ENCODE peak calls at places on chromosomes 12 and 14, in four cellular contexts. G is upper lobe of left lung, Y is H54, M is HepG2. A is an unnamed sample.

GRCh38 chr12:51246254-51246853 is 7.7 kb downstream of the DAZAP2 start:
- DNase-seq in G (peak; percentile 42), Y (no peak), M (no peak), A (no peak)

GRCh38 chr12:133026996-133027395 is 10.3 kb upstream of the ZNF84 start:
- DNase-seq in G (no peak), Y (no peak), M (no peak), A (no peak)

GRCh38 chr14:29039171-29039570 is 272.6 kb downstream of the FOXG1 start:
- DNase-seq in G (no peak), Y (no peak), M (no peak), A (no peak)

GRCh38 chr14:99497894-99498293 is 16.7 kb downstream of the CCNK start:
- DNase-seq in G (no peak), Y (no peak), M (no peak), A (no peak)

GRCh38 chr14:104665663-104666522 is 23.5 kb upstream of the INF2 start:
- DNase-seq in G (peak; percentile 60), Y (peak; percentile 67), M (peak; percentile 96), A (peak; percentile 80)

GRCh38 chr12:52184813-52185212 is 7.0 kb downstream of the KRT80 start:
- DNase-seq in G (no peak), Y (no peak), M (no peak), A (no peak)

GRCh38 chr12:28512876-28513275 is 322.6 kb downstream of the CCDC91 start:
- DNase-seq in G (no peak), Y (no peak), M (no peak), A (no peak)

GRCh38 chr12:110743571-110744093 is 941 bp upstream of the PPP1CC start:
- DNase-seq in G (peak; percentile 62), Y (no peak), M (no peak), A (no peak)

GRCh38 chr14:85233756-85234545 is 296.0 kb upstream of the FLRT2 start:
- DNase-seq in G (no peak), Y (peak; percentile 13), M (no peak), A (no peak)

GRCh38 chr14:31000629-31001338 is 24.7 kb upstream of the AP4S1 start:
- DNase-seq in G (no peak), Y (no peak), M (no peak), A (no peak)

GRCh38 chr12:66074561-66074960 is 56.0 kb downstream of the LLPH start:
- DNase-seq in G (no peak), Y (no peak), M (peak; percentile 12), A (no peak)

GRCh38 chr14:100422556-100423420 is 99.6 kb downstream of the SLC25A47 start:
- DNase-seq in G (no peak), Y (no peak), M (no peak), A (no peak)

GRCh38 chr12:29640589-29641345 is 143.0 kb downstream of the TMTC1 start:
- DNase-seq in G (no peak), Y (no peak), M (peak; percentile 63), A (no peak)

GRCh38 chr14:91911474-91912032 is 35.9 kb downstream of the FBLN5 start:
- DNase-seq in G (peak; percentile 47), Y (peak; percentile 44), M (peak; percentile 47), A (peak; percentile 43)

GRCh38 chr12:45986646-45987338 is 3.6 kb downstream of the SCAF11 start:
- DNase-seq in G (no peak), Y (no peak), M (no peak), A (no peak)

GRCh38 chr14:24160499-24160849 is 591 bp upstream of the IRF9 start:
- DNase-seq in G (no peak), Y (no peak), M (no peak), A (no peak)

GRCh38 chr14:24160850-24161804 is at the start of gene IRF9:
- DNase-seq in G (peak; percentile 98), Y (peak; percentile 84), M (peak; percentile 99), A (peak; percentile 98)

GRCh38 chr14:24164591-24164991 is 3.5 kb downstream of the IRF9 start:
- DNase-seq in G (no peak), Y (no peak), M (no peak), A (no peak)

GRCh38 chr14:24159777-24160498 is 1.1 kb upstream of the IRF9 start:
- DNase-seq in G (no peak), Y (no peak), M (no peak), A (no peak)

DNA sequence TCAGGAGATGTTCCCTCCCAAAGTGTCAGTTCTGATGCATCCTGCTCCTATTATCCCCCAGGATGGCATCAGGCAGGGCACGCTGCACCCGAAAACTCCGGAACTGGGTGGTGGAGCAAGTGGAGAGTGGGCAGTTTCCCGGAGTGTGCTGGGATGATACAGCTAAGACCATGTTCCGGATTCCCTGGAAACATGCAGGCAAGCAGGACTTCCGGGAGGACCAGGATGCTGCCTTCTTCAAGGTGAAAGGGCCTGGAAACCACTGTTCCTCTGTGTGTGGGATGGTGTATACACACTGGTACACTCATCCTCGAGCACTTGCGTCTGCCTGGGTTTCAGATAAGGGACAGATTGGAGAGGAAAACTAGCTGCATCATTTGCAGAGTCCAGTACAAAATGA is 1.0 kb downstream of the IRF9 start:
- DNase-seq in G (no peak), Y (no peak), M (no peak), A (no peak)
- TF ChIP-seq POLR2A in G (no peak), Y (no peak), M (no peak), A (no peak)

GRCh38 chr14:71574976-71575375 is 357.3 kb upstream of the RGS6 start:
- DNase-seq in G (no peak), Y (peak; percentile 15), M (no peak), A (no peak)

GRCh38 chr14:71579331-71579730 is 352.9 kb upstream of the RGS6 start:
- DNase-seq in G (no peak), Y (no peak), M (no peak), A (no peak)

DNA sequence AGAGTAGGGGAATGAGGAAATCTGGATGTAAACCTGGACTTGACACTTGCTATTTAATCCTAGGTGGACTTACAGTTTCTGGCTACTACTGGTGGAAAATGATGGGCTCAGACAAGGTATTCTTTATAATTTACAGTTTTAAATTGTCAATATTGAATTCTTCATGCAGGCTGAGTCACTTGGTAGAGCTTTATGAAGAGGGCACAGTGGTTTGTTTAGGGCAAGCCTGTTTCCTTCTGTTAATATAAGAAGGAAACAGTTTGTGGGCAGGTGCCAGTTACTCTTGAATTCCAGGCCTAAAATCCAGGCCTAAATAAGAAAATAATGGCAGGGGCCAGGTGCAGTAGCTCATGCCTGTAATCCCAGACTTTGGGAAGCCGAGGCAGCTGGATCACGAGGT is 355.8 kb upstream of the RGS6 start:
- DNase-seq in G (no peak), Y (no peak), M (no peak), A (no peak)
- TF ChIP-seq POLR2A in G (no peak), Y (no peak), M (no peak), A (no peak)

GRCh38 chr12:751828-752672 is at the start of gene WNK1:
- DNase-seq in G (peak; percentile 99), Y (peak; percentile 88), M (peak; percentile 99), A (peak; percentile 98)
- TF ChIP-seq POLR2A in G (peak; percentile 69), Y (peak; percentile 91), M (peak; percentile 88), A (no peak)

DNA sequence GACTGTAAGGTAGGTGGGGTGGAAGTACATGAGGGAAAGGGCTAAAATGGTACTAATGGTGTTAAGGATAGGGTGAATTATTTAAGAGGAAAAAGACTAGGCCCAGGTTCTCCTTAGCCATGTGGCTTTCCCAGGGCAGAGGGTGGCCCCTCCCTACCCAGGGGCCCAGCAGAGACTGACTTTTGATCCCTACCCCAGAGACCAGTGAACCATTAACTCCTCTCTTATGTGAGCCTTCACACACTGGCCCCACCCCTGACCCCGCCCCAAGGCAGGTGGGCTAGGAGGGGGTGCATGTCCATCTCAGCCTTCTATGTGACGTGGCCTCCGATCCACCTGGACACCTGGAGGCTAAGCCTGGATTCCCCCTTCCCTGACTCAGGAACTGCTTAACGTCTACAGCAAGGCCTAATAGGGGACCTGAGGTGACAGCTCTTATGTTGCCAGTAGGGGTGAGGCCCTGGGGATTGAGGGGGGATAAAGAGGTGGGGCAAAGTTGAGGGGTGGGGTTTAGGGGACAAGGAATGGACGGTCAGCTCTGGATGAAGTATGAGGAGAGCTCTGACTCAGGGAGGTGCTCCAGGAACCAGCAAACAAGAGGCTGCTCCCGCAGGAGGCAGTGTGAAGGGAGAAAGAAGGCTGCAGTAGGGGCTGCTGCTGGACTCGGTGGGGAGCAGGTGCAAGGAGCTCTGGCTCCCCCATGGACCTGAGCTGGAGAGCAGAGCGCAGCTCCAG is 765 bp downstream of the SLC39A5 start:
- DNase-seq in G (no peak), Y (no peak), M (peak; percentile 93), A (no peak)
- TF ChIP-seq POLR2A in G (no peak), Y (no peak), M (peak; percentile 71), A (no peak)

GRCh38 chr12:121812921-121813896 is 9.4 kb downstream of the SETD1B start:
- DNase-seq in G (no peak), Y (no peak), M (no peak), A (peak; percentile 69)

GRCh38 chr12:121810234-121810817 is 6.5 kb downstream of the SETD1B start:
- DNase-seq in G (no peak), Y (no peak), M (no peak), A (no peak)

GRCh38 chr12:121812320-121812871 is 8.6 kb downstream of the SETD1B start:
- DNase-seq in G (peak; percentile 78), Y (peak; percentile 77), M (no peak), A (peak; percentile 87)

GRCh38 chr12:121810833-121811433 is 7.1 kb downstream of the SETD1B start:
- DNase-seq in G (no peak), Y (no peak), M (no peak), A (no peak)

GRCh38 chr12:121811434-121812319 is 7.9 kb downstream of the SETD1B start:
- DNase-seq in G (peak; percentile 81), Y (peak; percentile 88), M (peak; percentile 57), A (peak; percentile 77)
- TF ChIP-seq POLR2A in G (no peak), Y (no peak), M (no peak), A (no peak)

GRCh38 chr14:83847102-83847501 is 1682.8 kb upstream of the FLRT2 start:
- DNase-seq in G (no peak), Y (no peak), M (no peak), A (no peak)

GRCh38 chr14:83849999-83850611 is 1679.8 kb upstream of the FLRT2 start:
- DNase-seq in G (no peak), Y (no peak), M (no peak), A (no peak)
- TF ChIP-seq POLR2A in G (no peak), Y (no peak), M (no peak), A (no peak)